ENCODE peak calls at places on chromosomes 6 and 20, in five cellular contexts. T, X, Z, P and D are unnamed samples.
A peak's percentile ranks its signal among the peaks of the same experiment; 100 is the strongest.

GRCh38 chr6:14818422-14818884 is 427.4 kb upstream of the JARID2 start:
- DNase-seq in T (peak; percentile 55), X (no peak), Z (peak; percentile 22), P (peak; percentile 83), D (peak; percentile 80)

GRCh38 chr6:9116026-9116425 is 680.7 kb upstream of the SLC35B3 start:
- DNase-seq in T (no peak), X (no peak), Z (no peak), P (no peak), D (no peak)

GRCh38 chr6:14206351-14206750 is 88.8 kb downstream of the CD83 start:
- DNase-seq in T (no peak), X (no peak), Z (no peak), P (no peak), D (no peak)

GRCh38 chr6:69555239-69555638 is 241.6 kb downstream of the LMBRD1 start:
- DNase-seq in T (no peak), X (no peak), Z (no peak), P (no peak), D (no peak)

GRCh38 chr6:96520851-96521115 is 823 bp upstream of the UFL1 start:
- DNase-seq in T (no peak), X (no peak), Z (no peak), P (no peak), D (no peak)

GRCh38 chr20:62876826-62877728 is 15.5 kb upstream of the TCFL5 start:
- DNase-seq in T (peak; percentile 93), X (peak; percentile 83), Z (peak; percentile 87), P (peak; percentile 50), D (no peak)

GRCh38 chr20:51509208-51509607 is 33.3 kb downstream of the NFATC2 start:
- DNase-seq in T (no peak), X (no peak), Z (no peak), P (no peak), D (no peak)

GRCh38 chr6:45961125-45961524 is 54.5 kb downstream of the CLIC5 start:
- DNase-seq in T (no peak), X (no peak), Z (no peak), P (no peak), D (no peak)

GRCh38 chr6:63456734-63457133 is 115.5 kb upstream of the LOC128125822 start:
- DNase-seq in T (no peak), X (no peak), Z (no peak), P (no peak), D (no peak)

GRCh38 chr6:44074383-44075136 is 52.7 kb downstream of the MRPL14 start:
- DNase-seq in T (peak; percentile 86), X (peak; percentile 82), Z (peak; percentile 84), P (peak; percentile 64), D (peak; percentile 74)

GRCh38 chr20:10089871-10090587 is 55.2 kb downstream of the ANKEF1 start:
- DNase-seq in T (no peak), X (no peak), Z (no peak), P (no peak), D (no peak)

GRCh38 chr20:19403549-19403948 is 191.1 kb downstream of the SLC24A3 start:
- DNase-seq in T (no peak), X (no peak), Z (no peak), P (no peak), D (no peak)
- H3K27me3 ChIP-seq in T (no peaks in the 10 kb centered on the region), X (no peaks in the 10 kb centered on the region), Z (peaks cover 17% of the 10 kb centered on the region), P (no peaks in the 10 kb centered on the region), D (no peaks in the 10 kb centered on the region)

GRCh38 chr6:129568015-129568414 is 142.0 kb downstream of the ARHGAP18 start:
- DNase-seq in T (no peak), X (no peak), Z (no peak), P (no peak), D (no peak)

GRCh38 chr6:129565331-129565730 is 144.6 kb downstream of the ARHGAP18 start:
- DNase-seq in T (no peak), X (no peak), Z (no peak), P (no peak), D (no peak)

DNA sequence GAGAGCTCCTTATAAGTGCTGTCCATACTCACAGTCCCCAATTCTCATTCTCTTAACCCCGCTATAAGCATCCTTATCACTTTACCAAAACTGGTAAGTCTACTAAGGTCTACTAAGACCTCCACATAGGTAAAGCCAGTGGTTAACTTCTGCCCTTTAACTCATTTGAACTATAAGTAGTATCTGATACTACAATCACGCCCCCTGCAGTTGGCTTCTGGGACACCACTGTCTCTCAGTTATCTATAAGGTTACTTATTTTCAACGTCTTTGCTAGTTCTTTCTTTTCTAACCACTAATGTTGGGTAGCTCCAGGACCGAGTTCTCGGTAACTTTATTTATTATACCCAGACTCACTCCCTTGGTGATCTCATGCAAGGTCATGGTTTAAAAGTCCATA is 142.6 kb downstream of the ARHGAP18 start:
- DNase-seq in T (no peak), X (no peak), Z (no peak), P (no peak), D (no peak)
- TF ChIP-seq CTCF in T (peak; percentile 31), X (no peak), Z (peak; percentile 40), P (no peak), D (no peak)

DNA sequence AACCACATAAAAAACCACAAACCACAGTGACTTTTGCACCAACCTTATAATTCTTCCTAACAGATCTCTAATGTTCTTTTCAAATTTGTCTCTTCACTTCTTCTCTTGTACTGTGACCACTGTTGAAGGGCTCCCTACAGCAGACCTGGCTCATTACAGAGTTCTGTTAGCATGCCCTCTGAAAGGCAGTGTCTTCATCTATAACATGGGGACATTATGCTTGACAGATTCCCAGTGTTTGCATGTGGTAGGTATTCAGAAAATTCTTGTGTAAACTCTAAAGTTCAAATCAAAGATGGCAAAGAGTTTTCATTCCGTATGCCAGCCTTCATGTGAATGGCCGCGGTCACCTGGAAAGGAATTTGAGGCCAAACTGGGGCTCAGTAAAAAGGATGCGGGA is 182.6 kb downstream of the DHX35 start:
- DNase-seq in T (no peak), X (no peak), Z (no peak), P (no peak), D (no peak)
- H3K27me3 ChIP-seq in T (peaks cover 17% of the 10 kb centered on the region), X (peaks cover 33% of the 10 kb centered on the region), Z (peaks cover 49% of the 10 kb centered on the region), P (no peaks in the 10 kb centered on the region), D (peaks cover 22% of the 10 kb centered on the region)

GRCh38 chr6:55445648-55446204 is 118.5 kb downstream of the GFRAL start:
- DNase-seq in T (no peak), X (no peak), Z (no peak), P (no peak), D (no peak)
- TF ChIP-seq CTCF in T (peak; percentile 55), X (no peak), Z (peak; percentile 62), P (no peak), D (peak; percentile 42)

GRCh38 chr6:2623348-2623747 is 127.4 kb downstream of the MYLK4 start:
- DNase-seq in T (no peak), X (no peak), Z (no peak), P (peak; percentile 55), D (no peak)

GRCh38 chr6:2622683-2623082 is 128.0 kb downstream of the MYLK4 start:
- DNase-seq in T (peak; percentile 35), X (no peak), Z (no peak), P (no peak), D (no peak)

GRCh38 chr6:2624177-2624576 is 126.5 kb downstream of the MYLK4 start:
- DNase-seq in T (no peak), X (no peak), Z (no peak), P (no peak), D (no peak)

GRCh38 chr6:2625581-2625980 is 125.1 kb downstream of the MYLK4 start:
- DNase-seq in T (no peak), X (no peak), Z (no peak), P (no peak), D (no peak)

DNA sequence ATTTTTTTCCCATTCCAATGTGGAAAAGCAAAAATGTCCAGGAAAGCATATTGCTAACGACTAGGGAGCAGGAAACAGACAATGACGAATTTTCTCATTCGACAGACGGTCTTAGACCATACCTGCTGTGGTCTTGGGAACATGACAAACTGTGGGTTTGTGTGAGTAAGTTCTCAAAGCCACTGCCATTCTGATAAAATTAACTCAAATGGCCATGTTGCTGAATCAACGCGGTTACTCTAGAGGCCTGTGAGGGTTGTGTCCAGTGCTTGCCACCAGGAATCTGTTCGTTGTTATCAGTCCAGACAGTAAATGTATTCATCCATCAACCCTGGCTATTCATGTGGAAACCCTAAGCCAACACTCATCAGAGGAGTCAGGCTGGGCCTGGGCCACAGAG is 124.3 kb downstream of the MYLK4 start:
- DNase-seq in T (no peak), X (no peak), Z (no peak), P (no peak), D (no peak)
- H3K27me3 ChIP-seq in T (no peaks in the 10 kb centered on the region), X (no peaks in the 10 kb centered on the region), Z (no peaks in the 10 kb centered on the region), P (no peaks in the 10 kb centered on the region), D (no peaks in the 10 kb centered on the region)

GRCh38 chr20:53753880-53754459 is 160.3 kb upstream of the ZNF217 start:
- DNase-seq in T (no peak), X (no peak), Z (no peak), P (no peak), D (no peak)

GRCh38 chr20:53752971-53753879 is 159.6 kb upstream of the ZNF217 start:
- DNase-seq in T (no peak), X (peak; percentile 17), Z (no peak), P (no peak), D (no peak)

GRCh38 chr20:53752583-53752970 is 158.9 kb upstream of the ZNF217 start:
- DNase-seq in T (no peak), X (no peak), Z (no peak), P (no peak), D (no peak)

GRCh38 chr20:53757472-53757913 is 163.9 kb upstream of the ZNF217 start:
- DNase-seq in T (no peak), X (peak; percentile 59), Z (no peak), P (no peak), D (no peak)

GRCh38 chr20:53755733-53756523 is 162.3 kb upstream of the ZNF217 start:
- DNase-seq in T (no peak), X (no peak), Z (no peak), P (no peak), D (no peak)
- TF ChIP-seq CTCF in T (no peak), X (no peak), Z (no peak), P (no peak), D (no peak)

GRCh38 chr6:159065751-159066329 is 21.0 kb upstream of the TAGAP start:
- DNase-seq in T (no peak), X (no peak), Z (no peak), P (no peak), D (no peak)
- H3K27me3 ChIP-seq in T (peaks cover 37% of the 10 kb centered on the region), X (peaks cover 15% of the 10 kb centered on the region), Z (peaks cover 70% of the 10 kb centered on the region), P (no peaks in the 10 kb centered on the region), D (no peaks in the 10 kb centered on the region)